ENCODE peak calls at places on chromosomes 1 and 21, in ten cellular contexts. V is PC-9, T is pancreas, G is HL-60, K is tibial nerve, S is colonic mucosa, D is AG04450, N is A673, J is A549, P is left ventricle myocardium inferior. E is an unnamed sample.

GRCh38 chr21:43975469-43976098 is 36.5 kb upstream of the TRAPPC10 start:
- DNase-seq in T (peak; percentile 89), J (peak; percentile 67), S (peak; percentile 85), V (no peak), G (peak; percentile 83), P (peak; percentile 76), K (peak; percentile 72), D (peak; percentile 8), N (peak; percentile 72), E (peak; percentile 17)

GRCh38 chr1:206002833-206003532 is at the start of gene RAB7B:
- DNase-seq in K (peak; percentile 55), S (peak; percentile 61), J (peak; percentile 30), N (peak; percentile 32), D (peak; percentile 39), P (peak; percentile 64), G (no peak), T (no peak), V (no peak), E (peak; percentile 69)

GRCh38 chr1:34266127-34266951 is 89.6 kb downstream of the C1orf94 start:
- DNase-seq in V (no peak), P (no peak), J (no peak), T (no peak), S (no peak), K (no peak), D (no peak), G (no peak), N (peak; percentile 64), E (peak; percentile 18)

GRCh38 chr1:226092955-226093354 is 30.4 kb downstream of the H3-3A start:
- DNase-seq in D (no peak), N (no peak), J (no peak), P (no peak), S (no peak), V (no peak), T (no peak), K (no peak), G (no peak), E (peak; percentile 31)

GRCh38 chr1:41613646-41614592 is 129.4 kb upstream of the EDN2 start:
- DNase-seq in K (no peak), N (peak; percentile 18), S (no peak), G (no peak), P (no peak), J (no peak), T (no peak), V (no peak), D (no peak), E (peak; percentile 51)

GRCh38 chr1:41870076-41870562 is 48.6 kb downstream of the HIVEP3 start:
- DNase-seq in G (no peak), V (peak; percentile 82), P (no peak), D (no peak), S (no peak), T (no peak), N (peak; percentile 81), J (no peak), K (no peak), E (peak; percentile 78)

GRCh38 chr1:171754971-171755370 is 13.1 kb upstream of the VAMP4 start:
- DNase-seq in S (no peak), P (no peak), T (no peak), D (no peak), J (no peak), N (no peak), K (no peak), G (no peak), V (no peak), E (no peak)

GRCh38 chr1:24695202-24695974 is 49.9 kb upstream of the CLIC4 start:
- DNase-seq in P (peak; percentile 38), T (no peak), K (no peak), G (no peak), D (no peak), V (no peak), J (no peak), S (no peak), N (no peak), E (no peak)

GRCh38 chr1:156550346-156550745 is 22.0 kb downstream of the IQGAP3 start:
- DNase-seq in N (no peak), S (no peak), D (no peak), T (no peak), P (peak; percentile 67), V (no peak), J (no peak), G (no peak), K (no peak), E (no peak)

GRCh38 chr1:47932744-47933143 is 64.4 kb downstream of the TRABD2B start:
- DNase-seq in J (no peak), T (no peak), G (no peak), V (no peak), N (no peak), S (no peak), K (no peak), D (no peak), P (no peak), E (no peak)

GRCh38 chr21:29725025-29725736 is 214.6 kb downstream of the GRIK1 start:
- DNase-seq in D (no peak), G (no peak), T (no peak), S (no peak), N (no peak), V (no peak), P (no peak), K (no peak), J (no peak), E (no peak)

GRCh38 chr21:46385846-46386725 is 62.1 kb downstream of the PCNT start:
- DNase-seq in N (no peak), S (no peak), P (no peak), T (no peak), D (no peak), J (no peak), G (no peak), V (no peak), K (no peak), E (no peak)

GRCh38 chr1:37763791-37764741 is 854 bp downstream of the EPHA10 start:
- DNase-seq in N (peak; percentile 63), S (peak; percentile 55), V (no peak), J (no peak), T (peak; percentile 66), G (peak; percentile 46), P (no peak), D (peak; percentile 6), K (no peak), E (peak; percentile 13)

DNA sequence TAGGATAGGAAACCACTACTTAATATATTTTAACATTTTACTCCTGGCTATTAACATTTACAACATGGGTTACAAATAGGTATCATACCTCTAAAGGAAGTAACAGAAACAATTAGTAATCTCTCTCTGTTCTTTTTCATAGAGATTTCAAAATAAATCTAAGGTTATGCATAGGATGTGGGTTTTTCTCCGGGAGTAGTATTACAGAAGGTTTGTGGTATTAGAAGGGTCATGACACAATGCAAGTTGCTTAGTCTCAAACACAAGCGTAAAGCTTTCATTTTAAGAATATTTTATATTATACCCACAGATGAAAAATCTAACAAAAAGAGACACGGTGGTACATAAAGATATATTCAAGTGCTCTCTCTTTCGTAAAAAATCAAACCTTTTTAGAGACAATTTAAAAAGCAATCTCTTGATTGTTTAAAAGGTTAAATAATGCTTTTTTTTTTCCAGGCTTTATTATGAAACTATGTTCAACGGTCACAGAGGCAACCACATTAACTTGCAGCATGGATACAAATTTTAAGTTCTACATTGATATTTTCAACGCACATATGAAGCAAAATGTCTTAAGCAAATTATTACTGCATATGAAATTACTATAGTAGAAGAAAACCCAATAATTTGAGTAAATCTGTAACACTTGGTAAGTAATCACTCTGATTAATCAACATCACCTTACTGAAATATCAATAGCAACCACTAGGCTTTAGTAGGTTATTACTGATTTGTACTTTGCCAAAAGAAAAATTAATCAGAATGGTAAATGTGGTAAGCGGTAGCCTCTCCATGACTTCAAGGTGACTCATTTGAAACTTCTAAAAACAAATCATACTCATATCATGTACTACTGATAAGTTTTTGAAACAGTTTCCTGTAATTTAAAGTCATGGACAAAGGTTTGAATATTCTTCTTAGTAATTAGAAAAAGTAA is 97.4 kb upstream of the GFI1 start:
- DNase-seq in S (no peak), J (no peak), G (peak; percentile 73), V (peak; percentile 66), T (no peak), P (no peak), K (no peak), N (no peak), D (peak; percentile 11), E (peak; percentile 40)
- H3K27ac ChIP-seq in S (no peak overlapping the region), J (no peak overlapping the region), G (peak overlapping the region; percentile 92), V (peak overlapping the region; percentile 35), T (no peak overlapping the region), P (no peak overlapping the region), K (no peak overlapping the region), N (no peak overlapping the region), D (no peak overlapping the region), E (no peak overlapping the region)

DNA sequence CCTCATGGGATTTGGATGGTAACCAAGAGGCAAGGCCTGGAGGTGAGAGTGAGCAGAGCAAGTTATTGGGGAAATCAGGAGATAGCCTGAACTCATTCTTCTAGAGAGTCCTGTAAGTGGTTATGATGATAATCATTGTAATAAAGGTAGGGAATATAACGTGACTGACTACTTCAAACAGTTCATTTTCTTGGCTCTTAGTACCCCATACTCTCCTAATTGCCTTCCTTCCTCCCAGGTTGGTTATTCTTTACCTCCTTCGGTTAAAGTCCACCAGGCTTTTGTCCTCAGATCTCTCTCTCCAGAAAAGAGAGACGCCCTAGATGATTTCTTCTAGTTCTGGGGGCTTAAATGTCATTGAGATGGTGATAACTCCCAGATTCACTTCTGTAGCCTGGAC is 35.3 kb downstream of the KIF1B start:
- DNase-seq in K (no peak), D (no peak), N (no peak), J (no peak), V (no peak), P (no peak), G (no peak), S (no peak), T (no peak), E (no peak)
- TF ChIP-seq CTCF in K (no peak), D (no peak), N (no peak), J (no peak), V (no peak), P (no peak), G (no peak), S (no peak), T (no peak), E (no peak)

DNA sequence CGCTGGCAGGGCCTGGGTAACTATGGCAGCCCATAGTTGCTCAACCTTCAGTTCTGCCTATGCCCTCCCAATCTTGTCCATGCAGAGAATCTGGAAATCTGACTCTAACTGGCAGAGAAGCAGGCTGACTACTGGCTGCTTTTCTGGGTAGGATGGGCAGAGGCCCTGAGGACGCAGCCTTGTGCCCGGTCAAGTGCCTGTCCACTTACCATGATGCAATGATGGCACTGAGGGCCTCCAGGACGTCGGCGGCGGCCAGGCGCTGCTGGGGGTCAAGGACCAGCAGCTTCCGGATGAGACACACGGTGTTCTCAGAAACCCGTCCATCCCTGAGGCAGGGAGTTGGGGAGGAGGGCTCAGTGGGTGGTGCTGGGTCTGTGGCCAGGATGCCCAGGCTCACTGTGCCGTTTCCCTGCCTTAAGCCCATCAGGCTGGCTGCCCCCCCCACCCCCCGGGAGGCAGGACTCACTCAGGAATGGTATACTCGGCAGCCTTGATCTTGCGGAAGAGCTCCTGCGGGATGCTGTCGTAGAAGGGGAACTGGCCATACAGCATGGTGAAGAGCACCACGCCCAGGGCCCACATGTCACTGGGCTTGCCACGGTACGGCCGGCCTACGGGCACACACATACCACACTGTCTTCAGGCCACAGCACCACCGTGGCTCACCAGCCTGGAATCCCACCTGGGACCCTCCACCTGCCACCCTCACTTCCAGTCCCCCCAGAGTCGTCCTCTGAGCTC is 20.4 kb upstream of the EVA1B start:
- DNase-seq in N (no peak), D (no peak), K (no peak), P (no peak), J (no peak), S (no peak), G (no peak), T (peak; percentile 44), V (no peak), E (no peak)
- H3K27ac ChIP-seq in N (no peak overlapping the region), D (peak overlapping the region; percentile 65), K (no peak overlapping the region), P (peak overlapping the region; percentile 51), J (peak overlapping the region; percentile 78), S (no peak overlapping the region), G (no peak overlapping the region), T (no peak overlapping the region), V (peak overlapping the region; percentile 75), E (no peak overlapping the region)

GRCh38 chr1:20087668-20088067 is 17.7 kb downstream of the PLA2G5 start:
- DNase-seq in D (no peak), G (no peak), P (no peak), K (no peak), T (no peak), N (no peak), J (peak; percentile 16), S (no peak), V (no peak), E (no peak)
- TF ChIP-seq CTCF in D (peak; percentile 15), G (peak; percentile 18), P (peak; percentile 36), K (no peak), T (no peak), N (peak; percentile 34), J (no peak), S (no peak), V (peak; percentile 33), E (peak; percentile 19)

E was measured in foreskin keratinocyte.